ENCODE peak calls at places on chromosomes 6 and 20, in eight cellular contexts. M is H54; K is GM04504; I is glutamatergic neuron; P is NCI-H446; U is body of pancreas; T is stimulated activated CD8-positive, alpha-beta memory T cell treated with anti-CD3 and anti-CD28 coated beads, Interleukin-12 subunit alpha, Interleukin-12 subunit beta, amount 100 ng/mL, for 1 hour; B is pancreas. A is an unnamed sample.

GRCh38 chr6:68007717-68008116 is 627.4 kb upstream of the ADGRB3 start:
- DNase-seq in T (no peak), K (no peak), M (no peak), P (no peak), I (no peak), B (no peak), U (no peak), A (no peak)

GRCh38 chr6:161152527-161152862 is 121.4 kb downstream of the AGPAT4 start:
- DNase-seq in K (no peak), U (no peak), B (no peak), M (no peak), P (no peak), I (no peak), T (no peak), A (no peak)

GRCh38 chr20:38284893-38285444 is 19.0 kb upstream of the BPI start:
- DNase-seq in P (no peak), M (no peak), U (no peak), K (no peak), I (no peak), B (no peak), T (no peak), A (no peak)

GRCh38 chr6:43667245-43668150 is 20.1 kb downstream of the MRPS18A start:
- DNase-seq in I (peak), B (peak), P (peak), U (peak), M (peak), T (peak), K (no peak), A (peak)

GRCh38 chr6:85459224-85459901 is 9.5 kb downstream of the NT5E start:
- DNase-seq in B (no peak), P (no peak), U (no peak), I (no peak), K (peak), M (no peak), T (no peak), A (no peak)

GRCh38 chr6:12369781-12370262 is 79.7 kb downstream of the EDN1 start:
- DNase-seq in P (no peak), K (no peak), B (no peak), U (no peak), I (no peak), M (no peak), T (no peak), A (no peak)

GRCh38 chr6:27178001-27178730 is 69.3 kb upstream of the PRSS16 start:
- DNase-seq in M (no peak), B (peak), U (peak), P (peak), I (peak), T (no peak), K (peak), A (no peak)

GRCh38 chr6:127812985-127813681 is 87.7 kb downstream of the THEMIS start:
- DNase-seq in T (no peak), U (no peak), K (no peak), B (no peak), I (no peak), M (no peak), P (no peak), A (no peak)

GRCh38 chr6:4647414-4648365 is 128.5 kb upstream of the CDYL start:
- DNase-seq in U (peak), T (no peak), P (peak), B (peak), I (peak), K (peak), M (peak), A (peak)

GRCh38 chr6:124881898-124882579 is 80.2 kb upstream of the RNF217 start:
- DNase-seq in I (peak), K (peak), U (no peak), P (no peak), B (no peak), M (no peak), T (no peak), A (no peak)

GRCh38 chr20:1177680-1178079 is 7.1 kb downstream of the TMEM74B start:
- DNase-seq in I (no peak), K (no peak), T (no peak), M (peak), P (no peak), B (no peak), U (no peak), A (no peak)

GRCh38 chr6:903746-904145 is 210.8 kb upstream of the EXOC2 start:
- DNase-seq in P (no peak), T (no peak), M (no peak), K (peak), I (no peak), U (no peak), B (no peak), A (no peak)

GRCh38 chr20:43507150-43508080 is at the start of gene L3MBTL1:
- DNase-seq in I (peak), U (peak), P (no peak), M (no peak), K (no peak), T (no peak), B (peak), A (no peak)

GRCh38 chr20:58140787-58141396 is 87.6 kb downstream of the ANKRD60 start:
- DNase-seq in P (no peak), I (no peak), M (no peak), K (no peak), T (no peak), U (peak), B (no peak), A (no peak)

GRCh38 chr6:27168586-27169443 is 78.7 kb upstream of the PRSS16 start:
- DNase-seq in M (no peak), P (no peak), I (no peak), K (no peak), U (no peak), B (no peak), T (no peak), A (no peak)

GRCh38 chr20:46400828-46401477 is 5.5 kb downstream of the ELMO2 start:
- DNase-seq in K (peak), I (no peak), U (no peak), P (no peak), T (peak), M (no peak), B (no peak), A (no peak)

A was measured in substantia nigra.